ENCODE peak calls at places on chromosome 10, in five cellular contexts. E is epithelial cell of proximal tubule, S is fibroblast of mammary gland, A is foreskin fibroblast, R is cardiac muscle cell. Q is an unnamed sample.

GRCh38 chr10:132660385-132660784 is 122.8 kb downstream of the INPP5A start:
- DNase-seq in E (no peak), S (no peak), A (no peak), R (no peak), Q (no peak)

GRCh38 chr10:15815242-15815885 is 44.9 kb downstream of the MINDY3 start:
- DNase-seq in E (no peak), S (no peak), A (no peak), R (no peak), Q (no peak)

GRCh38 chr10:120369831-120370230 is 87.2 kb upstream of the PLPP4 start:
- DNase-seq in E (peak), S (no peak), A (no peak), R (no peak), Q (no peak)

GRCh38 chr10:102918817-102919236 is 733 bp downstream of the CNNM2 start:
- DNase-seq in E (no peak), S (no peak), A (peak), R (no peak), Q (no peak)

GRCh38 chr10:28801869-28802268 is 124.5 kb downstream of the BAMBI start:
- DNase-seq in E (no peak), S (no peak), A (no peak), R (no peak), Q (no peak)

GRCh38 chr10:87706731-87707130 is 47.1 kb downstream of the PAPSS2 start:
- DNase-seq in E (no peak), S (peak), A (peak), R (no peak), Q (no peak)

GRCh38 chr10:100878291-100878910 is 34.4 kb upstream of the SLF2 start:
- DNase-seq in E (no peak), S (peak), A (peak), R (peak), Q (peak)

GRCh38 chr10:91901784-91902677 is 7.3 kb downstream of the FGFBP3 start:
- DNase-seq in E (peak), S (peak), A (peak), R (no peak), Q (peak)

GRCh38 chr10:24463683-24464426 is 254.9 kb downstream of the KIAA1217 start:
- DNase-seq in E (peak), S (peak), A (peak), R (no peak), Q (peak)

GRCh38 chr10:99528867-99529285 is 3.9 kb upstream of the NKX2-3 start:
- DNase-seq in E (no peak), S (no peak), A (no peak), R (no peak), Q (no peak)

GRCh38 chr10:114470956-114471905 is 66.9 kb upstream of the AFAP1L2 start:
- DNase-seq in E (peak), S (peak), A (peak), R (peak), Q (peak)

GRCh38 chr10:51397695-51398094 is 301.7 kb downstream of the CSTF2T start:
- DNase-seq in E (peak), S (peak), A (peak), R (no peak), Q (no peak)

GRCh38 chr10:51400354-51401096 is 298.9 kb downstream of the CSTF2T start:
- DNase-seq in E (no peak), S (no peak), A (no peak), R (no peak), Q (no peak)

GRCh38 chr10:51399840-51400239 is 299.6 kb downstream of the CSTF2T start:
- DNase-seq in E (no peak), S (no peak), A (no peak), R (no peak), Q (no peak)

GRCh38 chr10:51397244-51397643 is 302.2 kb downstream of the CSTF2T start:
- DNase-seq in E (no peak), S (no peak), A (no peak), R (no peak), Q (no peak)
- H3K4me3 ChIP-seq in E (no peak), S (no peak), A (no peak), R (no peak), Q (no peak)

DNA sequence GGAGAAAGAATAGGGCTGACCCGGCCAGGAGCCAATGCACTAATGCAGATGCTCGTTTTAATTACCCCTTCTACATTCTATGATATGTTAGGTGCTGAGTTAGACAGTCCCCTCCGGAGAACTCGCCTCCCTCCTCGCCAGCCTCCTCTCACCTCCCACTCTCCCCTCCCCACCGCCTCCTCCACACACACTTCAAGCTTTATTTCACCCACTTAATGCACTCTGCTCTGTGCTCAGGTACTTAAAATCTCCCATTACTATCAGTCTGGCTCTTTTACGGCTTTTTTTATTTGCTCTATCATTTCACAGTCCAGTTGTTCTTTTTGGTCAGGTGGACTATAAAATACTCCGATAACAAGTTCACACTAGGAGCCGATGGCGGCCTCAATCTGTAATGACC is 231.6 kb downstream of the TEX36 start:
- DNase-seq in E (no peak), S (no peak), A (no peak), R (no peak), Q (no peak)
- H3K4me3 ChIP-seq in E (no peak), S (no peak), A (no peak), R (no peak), Q (no peak)

DNA sequence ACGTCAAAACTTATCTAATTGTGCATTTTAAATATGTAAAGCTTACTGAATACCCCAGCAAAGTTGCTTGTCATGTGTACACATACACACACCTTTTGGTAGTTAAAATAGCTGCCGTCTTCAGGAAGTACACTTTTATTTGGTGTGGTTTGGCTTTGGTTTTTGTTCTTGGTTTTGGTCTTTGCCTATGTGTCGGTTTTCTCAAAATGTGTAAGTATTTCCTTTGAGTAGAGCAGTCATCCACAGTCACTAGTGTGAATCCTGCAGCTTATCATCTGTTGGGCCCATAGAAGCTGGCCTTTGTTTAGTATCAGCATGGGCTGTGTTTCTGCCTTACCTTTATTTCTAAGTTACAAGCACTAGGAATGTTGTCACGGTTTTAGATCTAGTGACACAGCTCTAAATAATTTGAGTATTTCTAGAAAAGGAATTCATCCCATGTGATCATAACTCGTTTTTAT is 35.3 kb downstream of the NET1 start:
- DNase-seq in E (no peak), S (no peak), A (peak), R (no peak), Q (peak)
- H3K4me3 ChIP-seq in E (peak), S (peak), A (peak), R (peak), Q (peak)

GRCh38 chr10:33239257-33239656 is 95.2 kb downstream of the NRP1 start:
- DNase-seq in E (no peak), S (no peak), A (no peak), R (no peak), Q (no peak)

GRCh38 chr10:33240265-33240664 is 94.2 kb downstream of the NRP1 start:
- DNase-seq in E (no peak), S (no peak), A (no peak), R (no peak), Q (no peak)

GRCh38 chr10:33238643-33239042 is 95.8 kb downstream of the NRP1 start:
- DNase-seq in E (peak), S (peak), A (peak), R (no peak), Q (no peak)

GRCh38 chr10:33240931-33241330 is 93.5 kb downstream of the NRP1 start:
- DNase-seq in E (no peak), S (peak), A (peak), R (no peak), Q (no peak)

GRCh38 chr10:33241351-33241750 is 93.1 kb downstream of the NRP1 start:
- DNase-seq in E (no peak), S (no peak), A (peak), R (no peak), Q (no peak)
- H3K4me3 ChIP-seq in E (no peak), S (no peak), A (peak), R (no peak), Q (no peak)

GRCh38 chr10:58514102-58514472 is 1.4 kb downstream of the BICC1 start:
- DNase-seq in E (no peak), S (peak), A (peak), R (no peak), Q (no peak)
- H3K4me3 ChIP-seq in E (peak), S (peak), A (peak), R (peak), Q (no peak)

GRCh38 chr10:26799342-26799741 is 61.4 kb downstream of the ABI1 start:
- DNase-seq in E (no peak), S (no peak), A (no peak), R (no peak), Q (peak)
- H3K4me3 ChIP-seq in E (no peak), S (no peak), A (no peak), R (no peak), Q (peak)

Q was measured in Jurkat, Clone E6-1.